ENCODE peak calls at places on chromosomes 13 and 19, in seven cellular contexts. D, Y, S, V, K, X and M are unnamed samples.

GRCh38 chr13:59531571-59532091 is 632.1 kb downstream of the DIAPH3 start:
- DNase-seq in V (peak; percentile 56), X (peak; percentile 67), S (no peak), Y (no peak), K (no peak), D (peak; percentile 67), M (peak; percentile 90)

GRCh38 chr13:59501004-59501403 is 662.7 kb downstream of the DIAPH3 start:
- DNase-seq in V (no peak), D (no peak), Y (no peak), X (no peak), S (no peak), K (no peak), M (no peak)

GRCh38 chr13:46134961-46135522 is 30.2 kb upstream of the CPB2 start:
- DNase-seq in D (no peak), Y (no peak), S (no peak), X (no peak), K (no peak), V (no peak), M (no peak)

GRCh38 chr13:65417953-65418352 is 1812.2 kb downstream of the PCDH9 start:
- DNase-seq in V (no peak), K (no peak), Y (no peak), D (no peak), X (no peak), S (no peak), M (no peak)

GRCh38 chr19:3210347-3211017 is 14.0 kb upstream of the CELF5 start:
- DNase-seq in S (peak; percentile 60), V (no peak), X (peak; percentile 56), D (peak; percentile 72), Y (no peak), K (no peak), M (peak; percentile 78)

GRCh38 chr13:50685491-50685890 is 158.0 kb downstream of the DLEU7 start:
- DNase-seq in D (no peak), S (no peak), Y (no peak), X (peak; percentile 47), K (peak; percentile 77), V (peak; percentile 93), M (peak; percentile 84)

GRCh38 chr13:82698383-82698782 is 1183.9 kb downstream of the SLITRK1 start:
- DNase-seq in Y (no peak), X (no peak), D (no peak), S (no peak), V (no peak), K (no peak), M (no peak)

GRCh38 chr13:99041337-99041736 is 63.5 kb upstream of the DOCK9 start:
- DNase-seq in S (no peak), X (no peak), D (no peak), K (no peak), V (no peak), Y (no peak), M (no peak)

GRCh38 chr19:54469496-54469934 is 3.6 kb downstream of the CDC42EP5 start:
- DNase-seq in K (no peak), S (no peak), D (no peak), X (peak; percentile 65), V (no peak), Y (no peak), M (peak; percentile 84)

GRCh38 chr19:4870025-4870700 is 2.7 kb upstream of the PLIN3 start:
- DNase-seq in S (no peak), V (no peak), D (no peak), Y (no peak), K (no peak), X (peak; percentile 70), M (peak; percentile 67)

GRCh38 chr19:10871711-10872550 is 578 bp downstream of the CARM1 start:
- DNase-seq in Y (no peak), V (no peak), D (peak; percentile 36), X (peak; percentile 58), K (no peak), S (peak; percentile 45), M (peak; percentile 82)